ENCODE peak calls at places on chromosomes 7 and 10, in four cellular contexts. One of them, this sample, is unnamed.

GRCh38 chr10:125788156-125789034 is 12.8 kb upstream of the MMP21 start:
- DNase-seq in K562: no peak
- DNase-seq in IMR-90: no peak
- DNase-seq in GM12878: no peak
- DNase-seq in this sample: no peak

GRCh38 chr7:43300121-43300520 is 187.7 kb downstream of the HECW1 start:
- DNase-seq in K562: no peak
- DNase-seq in IMR-90: no peak
- DNase-seq in GM12878: no peak
- DNase-seq in this sample: no peak

GRCh38 chr7:44617225-44617885 is 10.9 kb downstream of the OGDH start:
- DNase-seq in K562: peak; percentile 31
- DNase-seq in IMR-90: peak; percentile 82
- DNase-seq in GM12878: no peak
- DNase-seq in this sample: no peak

GRCh38 chr7:138889982-138890381 is 91.2 kb downstream of the KIAA1549 start:
- DNase-seq in K562: no peak
- DNase-seq in IMR-90: no peak
- DNase-seq in GM12878: no peak
- DNase-seq in this sample: no peak

GRCh38 chr7:142909921-142910521 is 23.5 kb downstream of the TRPV5 start:
- DNase-seq in K562: no peak
- DNase-seq in IMR-90: no peak
- DNase-seq in GM12878: no peak
- DNase-seq in this sample: no peak

GRCh38 chr10:14010083-14010551 is 320.6 kb downstream of the FRMD4A start:
- DNase-seq in K562: no peak
- DNase-seq in IMR-90: peak; percentile 86
- DNase-seq in GM12878: no peak
- DNase-seq in this sample: peak; percentile 63

GRCh38 chr7:87599336-87599735 is 1.3 kb downstream of the ABCB1 start:
- DNase-seq in K562: peak; percentile 33
- DNase-seq in IMR-90: no peak
- DNase-seq in GM12878: peak; percentile 60
- DNase-seq in this sample: no peak

GRCh38 chr10:76922666-76923065 is 714.9 kb downstream of the KCNMA1 start:
- DNase-seq in K562: no peak
- DNase-seq in IMR-90: no peak
- DNase-seq in GM12878: no peak
- DNase-seq in this sample: no peak

GRCh38 chr10:7383442-7383841 is 27.4 kb downstream of the SFMBT2 start:
- DNase-seq in K562: peak; percentile 77
- DNase-seq in IMR-90: no peak
- DNase-seq in GM12878: no peak
- DNase-seq in this sample: no peak

GRCh38 chr10:96352587-96352986 is 6.2 kb downstream of the OPALIN start:
- DNase-seq in K562: no peak
- DNase-seq in IMR-90: no peak
- DNase-seq in GM12878: no peak
- DNase-seq in this sample: no peak

GRCh38 chr7:51133992-51134391 is 182.6 kb downstream of the COBL start:
- DNase-seq in K562: no peak
- DNase-seq in IMR-90: no peak
- DNase-seq in GM12878: no peak
- DNase-seq in this sample: peak; percentile 93

GRCh38 chr7:97499204-97499603 is 232.7 kb upstream of the TAC1 start:
- DNase-seq in K562: peak; percentile 58
- DNase-seq in IMR-90: no peak
- DNase-seq in GM12878: no peak
- DNase-seq in this sample: no peak

GRCh38 chr10:118020365-118020764 is 26.4 kb downstream of the RAB11FIP2 start:
- DNase-seq in K562: no peak
- DNase-seq in IMR-90: no peak
- DNase-seq in GM12878: no peak
- DNase-seq in this sample: no peak

GRCh38 chr7:23864984-23865383 is 155.0 kb downstream of the STK31 start:
- DNase-seq in K562: no peak
- DNase-seq in IMR-90: peak; percentile 43
- DNase-seq in GM12878: no peak
- DNase-seq in this sample: peak; percentile 7

GRCh38 chr10:76336213-76336963 is 905.0 kb downstream of the LRMDA start:
- DNase-seq in K562: no peak
- DNase-seq in IMR-90: no peak
- DNase-seq in GM12878: no peak
- DNase-seq in this sample: peak; percentile 79

GRCh38 chr10:63919576-63920279 is 398.5 kb downstream of the REEP3 start:
- DNase-seq in K562: no peak
- DNase-seq in IMR-90: no peak
- DNase-seq in GM12878: no peak
- DNase-seq in this sample: no peak

GRCh38 chr10:106136175-106136574 is 1028.3 kb downstream of the SORCS1 start:
- DNase-seq in K562: no peak
- DNase-seq in IMR-90: no peak
- DNase-seq in GM12878: no peak
- DNase-seq in this sample: no peak

GRCh38 chr10:70461397-70462348 is 16.9 kb upstream of the PALD1 start:
- DNase-seq in K562: peak; percentile 81
- DNase-seq in IMR-90: peak; percentile 50
- DNase-seq in GM12878: no peak
- DNase-seq in this sample: peak; percentile 49

GRCh38 chr7:155297517-155298287 is at the start of gene INSIG1:
- DNase-seq in K562: peak; percentile 97
- DNase-seq in IMR-90: peak; percentile 92
- DNase-seq in GM12878: peak; percentile 62
- DNase-seq in this sample: peak; percentile 92
- TF ChIP-seq POLR2A in K562: peak; percentile 81
- TF ChIP-seq POLR2A in IMR-90: peak; percentile 94
- TF ChIP-seq POLR2A in GM12878: peak; percentile 91
- TF ChIP-seq POLR2A in this sample: peak; percentile 92

GRCh38 chr10:131616040-131616439 is 284.8 kb upstream of the PPP2R2D start:
- DNase-seq in K562: no peak
- DNase-seq in IMR-90: no peak
- DNase-seq in GM12878: no peak
- DNase-seq in this sample: no peak
- TF ChIP-seq FOS in K562: no peak
- TF ChIP-seq FOS in IMR-90: no peak
- TF ChIP-seq FOS in GM12878: no peak
- TF ChIP-seq FOS in this sample: no peak

GRCh38 chr10:94402204-94403033 is at the start of gene TBC1D12:
- DNase-seq in K562: peak; percentile 95
- DNase-seq in IMR-90: peak; percentile 97
- DNase-seq in GM12878: peak; percentile 79
- DNase-seq in this sample: peak; percentile 96
- TF ChIP-seq POLR2A in K562: peak; percentile 70
- TF ChIP-seq POLR2A in IMR-90: peak; percentile 56
- TF ChIP-seq POLR2A in GM12878: peak; percentile 77
- TF ChIP-seq POLR2A in this sample: peak; percentile 83

DNA sequence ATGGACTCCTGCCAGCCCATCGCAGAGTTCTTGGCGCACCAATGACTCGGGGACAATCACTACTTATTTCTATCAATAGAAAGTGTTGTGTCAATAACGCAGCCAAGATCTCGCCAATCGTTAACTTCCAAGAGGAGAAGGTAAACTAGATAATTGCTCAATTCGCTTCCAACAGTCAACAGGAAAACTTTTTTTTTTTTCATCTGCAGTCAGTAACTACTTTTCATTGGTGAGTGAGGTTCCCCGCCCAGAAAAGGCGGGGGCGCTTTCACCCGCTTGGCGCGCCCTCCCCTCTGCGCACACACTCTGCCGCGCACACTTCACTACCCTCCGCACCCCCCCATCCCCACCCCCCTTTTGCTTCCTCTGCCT is at the start of gene FEZF1:
- DNase-seq in K562: no peak
- DNase-seq in IMR-90: no peak
- DNase-seq in GM12878: no peak
- DNase-seq in this sample: no peak
- TF ChIP-seq FOS in K562: no peak
- TF ChIP-seq FOS in IMR-90: no peak
- TF ChIP-seq FOS in GM12878: no peak
- TF ChIP-seq FOS in this sample: no peak

DNA sequence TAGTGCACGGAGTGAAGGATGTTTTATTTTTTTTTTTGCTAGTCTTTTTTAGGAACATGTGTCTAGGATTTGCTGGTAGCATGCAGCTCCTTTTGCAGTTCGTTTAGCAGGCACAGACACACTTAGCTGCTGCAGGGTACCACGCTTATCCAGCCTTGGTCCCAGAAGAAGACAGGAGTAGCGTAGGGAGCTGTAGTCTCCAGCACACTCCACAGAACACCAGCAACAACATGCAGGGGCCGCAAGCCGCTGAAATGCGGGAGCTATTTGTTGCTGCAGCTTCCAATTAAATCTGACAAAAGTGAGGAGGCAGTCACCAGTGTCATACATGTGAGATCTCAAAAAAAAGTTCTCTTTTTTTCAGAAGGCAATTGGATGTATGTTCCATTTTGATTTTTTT is 486.2 kb upstream of the KLF6 start:
- DNase-seq in K562: no peak
- DNase-seq in IMR-90: no peak
- DNase-seq in GM12878: no peak
- DNase-seq in this sample: no peak
- TF ChIP-seq POLR2A in K562: no peak
- TF ChIP-seq POLR2A in IMR-90: no peak
- TF ChIP-seq POLR2A in GM12878: no peak
- TF ChIP-seq POLR2A in this sample: no peak

GRCh38 chr7:108146070-108146842 is 16.1 kb upstream of the LAMB4 start:
- DNase-seq in K562: peak; percentile 88
- DNase-seq in IMR-90: peak; percentile 86
- DNase-seq in GM12878: peak; percentile 12
- DNase-seq in this sample: peak; percentile 80
- TF ChIP-seq FOS in K562: no peak
- TF ChIP-seq FOS in IMR-90: no peak
- TF ChIP-seq FOS in GM12878: no peak
- TF ChIP-seq FOS in this sample: no peak

GRCh38 chr7:101017099-101017777 is 2.6 kb upstream of the MUC17 start:
- DNase-seq in K562: peak; percentile 87
- DNase-seq in IMR-90: peak; percentile 84
- DNase-seq in GM12878: peak; percentile 36
- DNase-seq in this sample: peak; percentile 40
- TF ChIP-seq POLR2A in K562: no peak
- TF ChIP-seq POLR2A in IMR-90: peak; percentile 88
- TF ChIP-seq POLR2A in GM12878: peak; percentile 72
- TF ChIP-seq POLR2A in this sample: no peak

DNA sequence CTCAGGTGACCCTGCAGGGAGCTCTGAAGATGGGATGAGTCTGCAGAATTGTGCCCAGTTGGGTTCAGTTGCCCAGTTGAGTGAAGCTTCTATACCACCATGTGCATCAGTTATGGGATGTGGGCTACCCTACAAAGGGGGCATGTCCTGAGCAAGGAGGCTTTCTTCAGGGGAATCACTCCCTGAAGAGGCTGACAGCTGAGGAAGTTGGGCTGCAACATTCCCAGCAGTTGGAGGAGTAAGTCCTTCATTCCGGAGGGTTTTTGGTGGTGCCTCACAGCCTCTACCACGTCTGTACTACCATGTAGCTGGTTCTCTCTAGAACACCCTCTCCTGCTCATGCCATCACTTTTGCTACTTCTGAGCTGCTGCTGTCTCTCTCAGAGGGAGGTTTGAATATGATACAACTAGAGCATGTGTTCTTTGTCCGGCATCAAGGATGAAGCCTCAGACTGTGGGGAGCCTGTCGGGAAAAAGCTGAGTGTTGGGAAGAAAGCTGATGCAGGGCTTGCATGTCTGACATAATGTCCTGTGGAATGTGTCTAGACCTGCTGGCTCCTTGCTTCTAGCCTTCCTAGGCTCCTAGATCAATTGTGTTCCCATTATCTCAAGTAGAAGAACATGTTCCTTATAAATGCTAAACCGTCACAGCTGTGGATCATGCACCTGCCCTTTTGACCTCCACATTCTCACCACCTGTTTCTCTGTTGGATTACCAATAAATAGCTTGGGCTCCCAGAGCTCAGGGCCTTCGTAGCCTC is 355.8 kb downstream of the CCSER2 start:
- DNase-seq in K562: no peak
- DNase-seq in IMR-90: no peak
- DNase-seq in GM12878: no peak
- DNase-seq in this sample: no peak
- TF ChIP-seq FOS in K562: no peak
- TF ChIP-seq FOS in IMR-90: no peak
- TF ChIP-seq FOS in GM12878: no peak
- TF ChIP-seq FOS in this sample: no peak

GRCh38 chr7:55532150-55532917 is 40.0 kb downstream of the VOPP1 start:
- DNase-seq in K562: no peak
- DNase-seq in IMR-90: no peak
- DNase-seq in GM12878: peak; percentile 71
- DNase-seq in this sample: no peak
- TF ChIP-seq POLR2A in K562: no peak
- TF ChIP-seq POLR2A in IMR-90: no peak
- TF ChIP-seq POLR2A in GM12878: peak; percentile 57
- TF ChIP-seq POLR2A in this sample: no peak